ENCODE peak calls at places on chromosomes 1 and 21, in eight cellular contexts. G is ovary, J is NB4, K is pancreas, N is lower leg skin, T is heart left ventricle, R is RWPE1, S is IMR-90. B is an unnamed sample.

GRCh38 chr1:243850368-243851128 is 505 bp upstream of the AKT3 start:
- DNase-seq in G (peak), J (peak), K (peak), N (peak), T (peak), R (peak), S (peak), B (peak)

GRCh38 chr1:150563340-150564038 is 14.3 kb downstream of the ADAMTSL4 start:
- DNase-seq in G (no peak), J (no peak), K (peak), N (no peak), T (peak), R (no peak), S (peak), B (peak)

GRCh38 chr1:244065063-244065788 is 14.1 kb downstream of the ZBTB18 start:
- DNase-seq in G (no peak), J (no peak), K (no peak), N (no peak), T (no peak), R (no peak), S (peak), B (no peak)

GRCh38 chr1:192485692-192486436 is 89.7 kb upstream of the RGS1 start:
- DNase-seq in G (peak), J (no peak), K (peak), N (no peak), T (peak), R (peak), S (peak), B (peak)

GRCh38 chr1:35243681-35244080 is 24.8 kb upstream of the ZMYM4 start:
- DNase-seq in G (no peak), J (peak), K (no peak), N (no peak), T (no peak), R (no peak), S (no peak), B (peak)

GRCh38 chr1:24392604-24392946 is 21.0 kb downstream of the STPG1 start:
- DNase-seq in G (no peak), J (no peak), K (no peak), N (no peak), T (no peak), R (no peak), S (no peak), B (no peak)

GRCh38 chr1:33045246-33045645 is 8.6 kb upstream of the AK2 start:
- DNase-seq in G (no peak), J (peak), K (peak), N (no peak), T (no peak), R (no peak), S (no peak), B (no peak)

GRCh38 chr21:29238052-29238966 is 60.4 kb upstream of the BACH1 start:
- DNase-seq in G (no peak), J (no peak), K (no peak), N (no peak), T (no peak), R (no peak), S (peak), B (peak)

GRCh38 chr1:241716915-241717651 is 65.0 kb downstream of the WDR64 start:
- DNase-seq in G (no peak), J (no peak), K (no peak), N (no peak), T (no peak), R (no peak), S (no peak), B (no peak)

GRCh38 chr1:53273526-53273925 is 35.2 kb upstream of the MAGOH start:
- DNase-seq in G (no peak), J (no peak), K (no peak), N (no peak), T (no peak), R (peak), S (no peak), B (peak)

GRCh38 chr1:181010789-181011188 is 11.9 kb downstream of the STX6 start:
- DNase-seq in G (no peak), J (no peak), K (no peak), N (no peak), T (no peak), R (no peak), S (peak), B (no peak)

GRCh38 chr1:88892146-88892877 is 945 bp upstream of the GTF2B start:
- DNase-seq in G (no peak), J (peak), K (no peak), N (no peak), T (no peak), R (no peak), S (peak), B (peak)

GRCh38 chr1:86380257-86380861 is 15.8 kb downstream of the ODF2L start:
- DNase-seq in G (no peak), J (peak), K (no peak), N (no peak), T (no peak), R (peak), S (peak), B (peak)

GRCh38 chr1:54002544-54003248 is 15.3 kb downstream of the LDLRAD1 start:
- DNase-seq in G (no peak), J (no peak), K (no peak), N (peak), T (no peak), R (no peak), S (no peak), B (no peak)

GRCh38 chr1:24929876-24930702 is at the start of gene RUNX3:
- DNase-seq in G (no peak), J (peak), K (no peak), N (peak), T (peak), R (no peak), S (no peak), B (no peak)

GRCh38 chr1:107950434-107950833 is 14.5 kb downstream of the VAV3 start:
- DNase-seq in G (no peak), J (no peak), K (no peak), N (no peak), T (no peak), R (no peak), S (no peak), B (no peak)

GRCh38 chr1:212687811-212688210 is 11.8 kb downstream of the BATF3 start:
- DNase-seq in G (no peak), J (no peak), K (no peak), N (no peak), T (no peak), R (no peak), S (no peak), B (no peak)

DNA sequence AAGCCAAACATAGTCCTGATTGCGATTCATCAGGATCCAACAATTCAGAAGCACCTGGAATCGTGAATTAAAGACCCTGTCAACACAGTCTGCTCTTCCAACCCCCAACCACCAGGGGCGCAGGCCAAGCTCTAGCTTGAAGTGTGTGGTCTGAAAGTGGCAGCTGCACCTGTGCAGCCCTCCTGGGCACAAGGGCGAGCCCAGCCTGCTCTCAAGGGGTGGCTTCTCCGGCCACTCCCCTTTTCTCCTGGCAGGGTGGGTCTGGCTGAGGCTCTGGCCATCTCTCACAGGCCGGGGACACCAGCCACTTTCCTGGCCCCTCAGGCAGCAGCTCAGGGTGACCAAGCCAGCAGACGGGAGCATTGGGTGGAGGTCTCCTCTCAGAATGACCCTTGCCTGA is 62.3 kb downstream of the SLC66A1 start:
- DNase-seq in G (no peak), J (no peak), K (no peak), N (no peak), T (no peak), R (no peak), S (no peak), B (no peak)
- TF ChIP-seq CTCF in G (no peak), J (no peak), K (no peak), N (no peak), T (peak), R (no peak), S (peak), B (no peak)

GRCh38 chr1:230142608-230143209 is 75.7 kb downstream of the GALNT2 start:
- DNase-seq in G (no peak), J (no peak), K (no peak), N (no peak), T (no peak), R (no peak), S (no peak), B (no peak)

GRCh38 chr1:230143534-230143933 is 76.5 kb downstream of the GALNT2 start:
- DNase-seq in G (no peak), J (no peak), K (no peak), N (no peak), T (no peak), R (no peak), S (no peak), B (no peak)

GRCh38 chr1:230145505-230145899 is 78.5 kb downstream of the GALNT2 start:
- DNase-seq in G (no peak), J (no peak), K (no peak), N (no peak), T (no peak), R (no peak), S (no peak), B (no peak)

GRCh38 chr1:230144765-230145504 is 77.9 kb downstream of the GALNT2 start:
- DNase-seq in G (no peak), J (no peak), K (no peak), N (no peak), T (no peak), R (no peak), S (no peak), B (no peak)

DNA sequence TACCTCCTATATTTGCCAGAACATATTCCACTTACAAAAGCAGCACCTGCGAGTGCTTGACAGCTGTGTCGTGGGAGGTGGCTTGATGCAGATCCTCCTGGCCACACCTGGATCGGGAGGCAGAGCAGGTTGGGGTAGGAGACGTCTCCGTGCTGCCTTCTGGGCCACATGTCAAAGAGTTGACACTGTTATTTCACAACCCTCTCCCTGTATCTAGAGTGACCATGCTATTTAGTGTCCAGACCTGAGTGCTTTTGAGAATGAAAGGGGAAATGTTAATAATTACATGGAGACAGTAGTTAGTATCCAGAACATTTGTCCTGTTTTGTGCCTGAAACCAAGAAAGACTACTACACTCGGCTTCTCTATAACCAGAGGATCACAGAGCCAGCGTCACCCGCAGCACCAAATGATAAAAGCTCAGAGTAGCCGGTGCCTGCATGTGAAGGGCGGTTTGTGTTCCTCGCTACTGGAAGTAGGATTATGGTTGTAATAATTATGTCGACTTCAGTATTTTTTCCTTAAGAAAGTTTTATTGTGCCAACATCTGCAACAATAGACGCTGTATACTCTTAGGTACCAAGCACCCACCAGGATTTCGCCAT is 77.1 kb downstream of the GALNT2 start:
- DNase-seq in G (no peak), J (no peak), K (no peak), N (no peak), T (no peak), R (no peak), S (no peak), B (no peak)
- TF ChIP-seq CTCF in G (no peak), J (no peak), K (no peak), N (no peak), T (no peak), R (no peak), S (no peak), B (no peak)

GRCh38 chr1:2921970-2922686 is 99.1 kb upstream of the ACTRT2 start:
- DNase-seq in G (no peak), J (peak), K (no peak), N (no peak), T (no peak), R (no peak), S (no peak), B (no peak)
- TF ChIP-seq CTCF in G (no peak), J (peak), K (peak), N (no peak), T (peak), R (peak), S (no peak), B (no peak)

GRCh38 chr1:21468597-21468996 is 28.7 kb downstream of the NBPF3 start:
- DNase-seq in G (no peak), J (peak), K (no peak), N (no peak), T (no peak), R (no peak), S (peak), B (no peak)
- TF ChIP-seq CTCF in G (no peak), J (peak), K (no peak), N (no peak), T (peak), R (no peak), S (peak), B (no peak)

GRCh38 chr1:115184260-115184950 is 95.1 kb upstream of the TSPAN2 start:
- DNase-seq in G (no peak), J (no peak), K (no peak), N (no peak), T (no peak), R (no peak), S (no peak), B (no peak)

GRCh38 chr1:115183711-115184259 is 94.5 kb upstream of the TSPAN2 start:
- DNase-seq in G (peak), J (no peak), K (no peak), N (no peak), T (no peak), R (no peak), S (no peak), B (no peak)

GRCh38 chr1:115184951-115185331 is 95.6 kb upstream of the TSPAN2 start:
- DNase-seq in G (no peak), J (no peak), K (no peak), N (no peak), T (no peak), R (peak), S (peak), B (peak)

GRCh38 chr1:115182012-115182715 is 92.9 kb upstream of the TSPAN2 start:
- DNase-seq in G (no peak), J (no peak), K (no peak), N (no peak), T (no peak), R (peak), S (no peak), B (peak)

DNA sequence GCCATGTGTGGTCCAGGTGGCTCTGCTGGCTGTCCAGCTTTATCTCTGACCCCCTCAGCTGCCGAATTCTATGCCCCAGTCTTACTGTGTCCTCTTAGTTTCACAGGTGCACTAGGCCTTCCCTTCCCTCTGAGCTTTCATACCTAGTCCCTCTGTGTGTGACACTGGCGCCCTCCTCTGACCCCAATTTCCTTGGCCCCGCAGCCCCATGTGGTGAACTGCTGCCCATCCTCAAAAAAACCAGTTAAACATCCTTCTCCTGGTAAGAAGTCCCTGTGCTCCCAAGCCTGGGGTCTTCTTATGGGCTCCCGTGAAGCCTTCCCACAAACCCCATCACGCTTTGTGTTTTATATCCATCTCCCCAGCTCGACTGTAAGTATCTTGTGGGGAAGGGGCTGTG is 93.9 kb upstream of the TSPAN2 start:
- DNase-seq in G (no peak), J (no peak), K (no peak), N (no peak), T (no peak), R (no peak), S (no peak), B (no peak)
- TF ChIP-seq CTCF in G (no peak), J (no peak), K (no peak), N (no peak), T (no peak), R (no peak), S (no peak), B (no peak)

GRCh38 chr1:245860681-245861552 is 646.2 kb downstream of the SMYD3 start:
- DNase-seq in G (no peak), J (no peak), K (no peak), N (no peak), T (no peak), R (no peak), S (peak), B (peak)
- TF ChIP-seq CTCF in G (no peak), J (no peak), K (no peak), N (no peak), T (no peak), R (no peak), S (no peak), B (no peak)

DNA sequence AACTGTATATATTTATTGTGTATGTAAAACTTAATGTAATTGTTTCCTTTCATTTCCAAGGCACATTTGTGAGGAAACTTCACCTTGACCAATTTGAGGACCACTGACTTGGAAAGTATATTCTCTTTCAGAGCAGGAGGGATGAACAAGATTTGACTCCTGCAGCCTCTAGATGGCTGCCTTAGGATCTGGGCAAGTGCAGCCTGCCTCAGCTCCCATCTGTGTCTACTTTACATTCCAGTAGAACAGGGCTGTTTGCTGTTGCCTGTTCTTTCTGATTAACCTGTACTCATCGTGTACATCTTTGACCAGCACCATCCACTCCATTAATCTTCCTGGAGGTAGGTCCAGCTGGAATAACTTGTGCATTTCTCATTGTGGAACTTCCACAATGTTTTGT is 312.8 kb downstream of the HLX start:
- DNase-seq in G (no peak), J (no peak), K (no peak), N (no peak), T (no peak), R (no peak), S (no peak), B (no peak)
- TF ChIP-seq CTCF in G (no peak), J (no peak), K (no peak), N (no peak), T (no peak), R (no peak), S (no peak), B (no peak)

GRCh38 chr1:30699762-30700161 is 23.6 kb downstream of the MATN1 start:
- DNase-seq in G (no peak), J (no peak), K (no peak), N (no peak), T (no peak), R (no peak), S (no peak), B (no peak)

GRCh38 chr1:30698401-30698981 is 24.9 kb downstream of the MATN1 start:
- DNase-seq in G (no peak), J (no peak), K (no peak), N (peak), T (no peak), R (no peak), S (no peak), B (no peak)

GRCh38 chr1:30696831-30697230 is 26.6 kb downstream of the MATN1 start:
- DNase-seq in G (no peak), J (no peak), K (no peak), N (peak), T (no peak), R (no peak), S (no peak), B (no peak)

GRCh38 chr1:30697571-30697970 is 25.8 kb downstream of the MATN1 start:
- DNase-seq in G (no peak), J (no peak), K (no peak), N (peak), T (no peak), R (no peak), S (no peak), B (no peak)

GRCh38 chr1:30697977-30698376 is 25.4 kb downstream of the MATN1 start:
- DNase-seq in G (no peak), J (no peak), K (no peak), N (peak), T (no peak), R (peak), S (peak), B (peak)
- TF ChIP-seq CTCF in G (no peak), J (no peak), K (no peak), N (no peak), T (no peak), R (no peak), S (peak), B (peak)

B was measured in MCF 10A.